ENCODE peak calls at places on chromosomes 6 and 20, in four cellular contexts. Y is esophagus muscularis mucosa, T is ascending aorta, V is testis. C is an unnamed sample.

GRCh38 chr20:58892126-58892931 is 39.8 kb downstream of the GNAS start:
- DNase-seq in Y (no peak), T (peak; percentile 42), V (peak; percentile 82), C (peak; percentile 93)

GRCh38 chr6:10633216-10633615 is 61.2 kb downstream of the C6orf52 start:
- DNase-seq in Y (no peak), T (no peak), V (no peak), C (no peak)

GRCh38 chr20:24873015-24873620 is 76.0 kb upstream of the CST7 start:
- DNase-seq in Y (no peak), T (no peak), V (no peak), C (no peak)

GRCh38 chr20:32155017-32155965 is 45.8 kb downstream of the TM9SF4 start:
- DNase-seq in Y (peak; percentile 95), T (peak; percentile 65), V (peak; percentile 71), C (peak; percentile 82)

GRCh38 chr6:140043762-140044378 is 669.4 kb upstream of the CITED2 start:
- DNase-seq in Y (no peak), T (no peak), V (no peak), C (no peak)

GRCh38 chr6:32439708-32440214 is at the start of gene HLA-DRA:
- DNase-seq in Y (no peak), T (no peak), V (no peak), C (peak; percentile 18)

GRCh38 chr20:18705490-18705889 is 108.1 kb upstream of the SCP2D1 start:
- DNase-seq in Y (no peak), T (no peak), V (no peak), C (no peak)

GRCh38 chr6:52595796-52596130 is 18.9 kb upstream of the TRAM2 start:
- DNase-seq in Y (no peak), T (no peak), V (no peak), C (peak; percentile 83)

GRCh38 chr20:57180954-57181353 is 85.5 kb downstream of the BMP7 start:
- DNase-seq in Y (no peak), T (no peak), V (no peak), C (peak; percentile 23)

GRCh38 chr6:45132059-45132458 is 196.1 kb upstream of the RUNX2 start:
- DNase-seq in Y (no peak), T (no peak), V (no peak), C (no peak)

GRCh38 chr6:167538746-167539145 is 213.9 kb downstream of the TTLL2 start:
- DNase-seq in Y (no peak), T (no peak), V (no peak), C (no peak)

GRCh38 chr6:155420492-155420891 is 35.1 kb downstream of the NOX3 start:
- DNase-seq in Y (no peak), T (no peak), V (no peak), C (no peak)

GRCh38 chr6:155432293-155432692 is 23.3 kb downstream of the NOX3 start:
- DNase-seq in Y (no peak), T (no peak), V (no peak), C (no peak)

GRCh38 chr6:155424201-155424600 is 31.4 kb downstream of the NOX3 start:
- DNase-seq in Y (no peak), T (no peak), V (no peak), C (no peak)

GRCh38 chr6:155429321-155429893 is 26.2 kb downstream of the NOX3 start:
- DNase-seq in Y (no peak), T (no peak), V (no peak), C (no peak)

DNA sequence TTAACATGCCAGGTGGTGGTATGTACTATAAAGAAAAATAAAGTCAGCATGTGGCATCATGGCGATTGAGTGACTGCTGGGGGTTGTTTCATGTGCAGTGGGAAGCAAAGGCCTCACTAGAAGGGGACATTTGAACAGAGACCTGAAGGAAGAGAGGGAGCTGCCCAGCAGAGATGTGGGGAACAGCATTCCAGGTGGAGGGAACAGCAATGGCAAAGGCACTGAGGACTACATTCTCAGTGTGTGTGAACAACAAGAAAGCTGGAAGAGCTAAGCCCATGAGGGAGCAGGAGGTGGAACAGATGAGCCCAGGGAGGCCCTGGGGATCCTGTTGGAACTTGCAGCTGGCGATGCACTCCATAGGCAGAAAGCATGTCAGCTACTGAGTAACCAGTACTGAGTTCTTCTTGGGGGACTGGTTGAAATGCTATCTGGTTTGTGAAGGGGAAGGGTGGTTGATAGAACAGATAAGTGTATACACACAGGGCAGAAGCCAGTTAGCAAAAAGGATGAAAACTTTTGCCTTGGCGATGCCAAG is 29.2 kb downstream of the NOX3 start:
- DNase-seq in Y (no peak), T (no peak), V (no peak), C (no peak)
- H3K27ac ChIP-seq in Y (no peak overlapping the region), T (no peak overlapping the region), V (no peak overlapping the region), C (no peak overlapping the region)

DNA sequence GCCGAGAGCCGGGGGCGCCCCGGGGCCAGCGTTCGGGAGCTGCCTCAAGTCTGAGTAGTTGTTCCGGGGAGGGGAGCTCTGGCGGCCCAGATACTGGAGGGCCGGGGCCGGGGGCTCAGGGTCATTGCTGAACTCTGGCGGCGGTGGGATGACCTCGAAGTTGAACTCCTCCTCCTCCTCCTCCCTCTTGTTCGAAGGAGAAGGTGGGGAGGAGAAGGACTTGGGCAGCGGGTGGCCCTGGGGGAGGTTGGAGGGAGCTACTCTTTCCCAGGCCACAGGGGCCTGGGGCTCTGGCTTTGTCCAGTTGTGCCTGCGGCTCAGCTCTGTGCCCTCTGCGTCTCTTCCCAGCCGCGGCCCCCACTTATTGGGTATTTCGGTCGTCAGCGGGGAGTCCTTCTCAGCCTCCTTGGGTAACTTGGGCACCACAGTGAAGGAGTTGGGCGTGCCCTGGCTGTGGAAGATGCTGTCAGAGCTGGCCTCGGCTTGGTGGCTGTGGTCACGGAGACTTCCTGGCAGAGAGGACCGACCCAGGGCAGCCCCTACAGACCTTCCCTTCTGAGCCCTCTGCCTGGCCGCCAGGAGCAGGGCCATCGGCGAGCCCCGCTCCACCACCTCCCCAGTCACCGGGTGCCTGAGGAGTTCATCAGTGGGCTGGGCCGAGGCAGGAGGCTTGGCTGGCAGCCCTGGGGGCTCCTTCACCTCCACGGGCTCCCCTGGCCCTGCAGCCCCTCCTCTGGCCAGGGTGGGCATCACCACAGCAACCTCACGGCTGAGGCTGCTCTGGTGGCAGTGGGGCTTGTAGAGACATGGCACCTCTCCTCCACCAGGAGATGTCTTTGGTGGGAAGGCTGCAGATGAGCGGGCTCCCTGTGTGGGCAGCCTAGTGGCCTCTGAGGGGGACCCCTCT is 37.4 kb downstream of the C6orf132 start:
- DNase-seq in Y (no peak), T (no peak), V (peak; percentile 40), C (no peak)
- H3K4me3 ChIP-seq in Y (peak overlapping the region; percentile 52), T (peak overlapping the region; percentile 50), V (peak overlapping the region; percentile 59), C (no peak overlapping the region)

GRCh38 chr6:79813854-79814477 is 133.4 kb downstream of the ELOVL4 start:
- DNase-seq in Y (no peak), T (no peak), V (peak; percentile 91), C (peak; percentile 82)
- TF ChIP-seq CTCF in Y (peak; percentile 90), T (peak; percentile 39), V (peak; percentile 78), C (peak; percentile 77)

DNA sequence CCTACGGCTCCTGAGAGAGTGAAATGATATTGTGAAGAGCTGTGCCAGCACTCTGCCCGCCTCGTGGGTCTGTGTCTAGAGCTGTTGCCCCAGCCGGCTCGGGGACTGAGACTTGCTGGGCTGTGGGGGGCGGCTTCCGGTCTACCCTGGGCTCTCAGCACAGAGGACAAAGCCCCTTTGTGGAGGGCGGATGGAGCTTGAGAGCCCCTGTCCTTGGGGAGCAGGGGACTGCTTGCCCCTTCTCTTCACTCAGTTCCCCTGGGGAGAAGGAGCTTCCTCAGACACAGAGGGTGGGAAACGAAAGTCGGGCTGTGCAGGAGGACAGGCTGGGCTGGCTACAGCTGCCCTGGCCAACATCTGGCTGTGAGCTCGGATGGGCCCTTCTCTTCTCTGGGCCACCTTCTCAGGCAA is 11.0 kb downstream of the SRC start:
- DNase-seq in Y (no peak), T (no peak), V (no peak), C (no peak)
- H3K27ac ChIP-seq in Y (peak overlapping the region; percentile 65), T (peak overlapping the region; percentile 73), V (peak overlapping the region; percentile 36), C (no peak overlapping the region)

DNA sequence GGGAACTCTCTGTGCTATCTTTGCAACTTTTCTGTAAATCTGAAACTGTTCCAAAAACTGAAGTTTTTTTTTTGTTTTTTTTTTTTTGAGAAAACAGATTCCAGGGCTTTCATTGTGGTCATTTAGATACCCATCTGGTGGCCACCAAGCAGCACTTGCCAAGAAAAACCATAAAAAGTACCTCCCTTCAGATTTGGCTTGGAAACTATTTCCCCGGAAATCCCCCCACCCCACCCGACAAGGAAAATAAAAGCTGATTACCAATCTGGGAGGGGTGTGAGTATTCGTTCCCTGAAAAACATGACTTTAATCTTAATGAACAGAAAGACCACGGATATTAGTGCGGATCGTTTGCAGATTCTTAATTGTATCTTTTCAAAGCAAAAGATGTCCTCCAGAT is 1.9 kb downstream of the NFATC2 start:
- DNase-seq in Y (no peak), T (no peak), V (no peak), C (no peak)
- H3K4me3 ChIP-seq in Y (peak overlapping the region; percentile 52), T (no peak overlapping the region), V (no peak overlapping the region), C (no peak overlapping the region)

GRCh38 chr20:21237956-21238355 is 65.2 kb upstream of the XRN2 start:
- DNase-seq in Y (no peak), T (no peak), V (no peak), C (no peak)
- TF ChIP-seq CTCF in Y (no peak), T (no peak), V (no peak), C (no peak)

GRCh38 chr20:53352727-53353440 is 240.8 kb downstream of the ZNF217 start:
- DNase-seq in Y (no peak), T (no peak), V (no peak), C (no peak)

GRCh38 chr20:53345536-53346070 is 248.0 kb downstream of the ZNF217 start:
- DNase-seq in Y (no peak), T (no peak), V (no peak), C (no peak)

GRCh38 chr20:53354314-53354713 is 239.3 kb downstream of the ZNF217 start:
- DNase-seq in Y (no peak), T (no peak), V (no peak), C (no peak)

GRCh38 chr20:53346266-53346665 is 247.4 kb downstream of the ZNF217 start:
- DNase-seq in Y (no peak), T (no peak), V (no peak), C (no peak)

DNA sequence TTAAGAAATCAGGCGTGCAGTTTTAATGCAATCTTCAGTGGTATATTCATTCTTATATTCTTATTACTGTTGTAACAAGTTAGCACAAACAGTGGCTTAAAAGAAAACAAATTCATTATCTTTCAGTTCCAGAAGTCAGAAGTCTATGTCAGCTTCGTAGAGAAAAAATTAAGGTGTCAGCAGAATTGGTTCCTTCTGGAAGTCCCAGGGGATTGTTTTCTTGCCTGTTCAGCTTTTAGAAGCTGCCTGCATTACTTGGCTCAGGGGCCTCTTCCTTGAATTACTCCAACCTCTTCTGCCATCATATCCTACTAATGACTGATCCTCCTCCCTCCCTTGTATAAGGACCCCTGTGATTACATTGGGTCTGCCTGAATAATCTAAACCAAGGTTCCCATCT is 243.9 kb downstream of the ZNF217 start:
- DNase-seq in Y (no peak), T (no peak), V (no peak), C (no peak)
- H3K27ac ChIP-seq in Y (no peak overlapping the region), T (no peak overlapping the region), V (no peak overlapping the region), C (no peak overlapping the region)

C was measured in WERI-Rb-1.